ENCODE peak calls at places on chromosomes 11 and 22, in four cellular contexts. N is A549, R is K562, B is GM12878. J is an unnamed sample.

GRCh38 chr22:27113211-27114030 is 456.0 kb downstream of the MIAT start:
- DNase-seq in R (no peak), B (no peak), N (peak; percentile 87), J (peak; percentile 97)

GRCh38 chr11:21411114-21411513 is 741.7 kb downstream of the NELL1 start:
- DNase-seq in B (no peak), N (no peak), R (no peak), J (no peak)

GRCh38 chr11:386483-386882 is 7.5 kb upstream of the PKP3 start:
- DNase-seq in R (no peak), N (no peak), B (no peak), J (no peak)

GRCh38 chr11:64088159-64089026 is 52.7 kb downstream of the FLRT1 start:
- DNase-seq in N (peak; percentile 51), R (no peak), B (no peak), J (no peak)

GRCh38 chr11:6319879-6320410 is 356 bp downstream of the CAVIN3 start:
- DNase-seq in N (peak; percentile 82), R (peak; percentile 26), B (no peak), J (peak; percentile 91)

GRCh38 chr22:49764151-49764581 is 63.5 kb downstream of the BRD1 start:
- DNase-seq in B (no peak), N (no peak), R (no peak), J (no peak)

GRCh38 chr11:17591293-17591692 is 44.2 kb downstream of the OTOG start:
- DNase-seq in N (no peak), B (no peak), R (no peak), J (no peak)

GRCh38 chr11:88384004-88384677 is 46.6 kb upstream of the CTSC start:
- DNase-seq in R (no peak), B (no peak), N (peak; percentile 36), J (peak; percentile 47)

GRCh38 chr11:131767421-131767820 is 397.0 kb downstream of the NTM start:
- DNase-seq in R (no peak), B (no peak), N (no peak), J (peak; percentile 74)

GRCh38 chr11:64967376-64967775 is 4.5 kb downstream of the MAJIN start:
- DNase-seq in N (no peak), B (no peak), R (no peak), J (no peak)

GRCh38 chr11:63554901-63555218 is 8.3 kb downstream of the PLAAT2 start:
- DNase-seq in B (no peak), N (no peak), R (no peak), J (no peak)

GRCh38 chr11:76736773-76737495 is 46.2 kb upstream of the TSKU start:
- DNase-seq in R (no peak), N (no peak), B (no peak), J (no peak)

GRCh38 chr22:49094858-49095257 is 732.8 kb downstream of the BRD1 start:
- DNase-seq in R (no peak), B (no peak), N (no peak), J (no peak)

GRCh38 chr11:20881328-20882079 is 212.1 kb downstream of the NELL1 start:
- DNase-seq in N (no peak), B (no peak), R (no peak), J (no peak)

GRCh38 chr11:95912902-95913560 is 10.9 kb downstream of the MTMR2 start:
- DNase-seq in N (no peak), B (no peak), R (no peak), J (peak; percentile 68)

GRCh38 chr11:45209904-45210699 is 63.7 kb downstream of the PRDM11 start:
- DNase-seq in B (no peak), R (no peak), N (no peak), J (peak; percentile 21)

GRCh38 chr11:68003846-68004550 is at the start of gene UNC93B1:
- DNase-seq in R (peak; percentile 89), B (peak; percentile 57), N (peak; percentile 92), J (peak; percentile 76)

GRCh38 chr11:117815262-117815803 is 9.2 kb downstream of the FXYD2 start:
- DNase-seq in R (no peak), B (peak; percentile 94), N (no peak), J (no peak)

GRCh38 chr11:3105791-3106735 is 48.8 kb upstream of the CARS1 start:
- DNase-seq in B (no peak), R (no peak), N (no peak), J (no peak)

GRCh38 chr22:32589007-32589406 is 114.4 kb downstream of the FBXO7 start:
- DNase-seq in B (no peak), R (no peak), N (no peak), J (peak; percentile 11)

GRCh38 chr11:985848-986247 is 50.7 kb downstream of the MUC6 start:
- DNase-seq in B (no peak), R (no peak), N (no peak), J (no peak)

GRCh38 chr11:131760191-131760951 is 390.0 kb downstream of the NTM start:
- DNase-seq in N (no peak), B (no peak), R (no peak), J (peak; percentile 95)

GRCh38 chr11:126163074-126163700 is 48.3 kb downstream of the RPUSD4 start:
- DNase-seq in B (no peak), R (no peak), N (peak; percentile 6), J (peak; percentile 96)

GRCh38 chr11:64250875-64251721 is at the start of gene PLCB3:
- DNase-seq in B (no peak), N (no peak), R (peak; percentile 92), J (no peak)

GRCh38 chr22:30251661-30252226 is 5.2 kb upstream of the LIF start:
- DNase-seq in N (no peak), R (no peak), B (no peak), J (peak; percentile 82)

GRCh38 chr11:44751066-44751465 is 24.3 kb downstream of the TSPAN18 start:
- DNase-seq in N (no peak), R (no peak), B (no peak), J (no peak)

GRCh38 chr11:113602483-113602882 is 103.6 kb downstream of the TMPRSS5 start:
- DNase-seq in B (no peak), R (no peak), N (no peak), J (no peak)

GRCh38 chr22:20021196-20022181 is 579 bp downstream of the TANGO2 start:
- DNase-seq in N (no peak), B (no peak), R (peak; percentile 92), J (peak; percentile 54)

GRCh38 chr22:42908082-42908746 is 51.1 kb upstream of the ARFGAP3 start:
- DNase-seq in B (no peak), N (no peak), R (no peak), J (no peak)

DNA sequence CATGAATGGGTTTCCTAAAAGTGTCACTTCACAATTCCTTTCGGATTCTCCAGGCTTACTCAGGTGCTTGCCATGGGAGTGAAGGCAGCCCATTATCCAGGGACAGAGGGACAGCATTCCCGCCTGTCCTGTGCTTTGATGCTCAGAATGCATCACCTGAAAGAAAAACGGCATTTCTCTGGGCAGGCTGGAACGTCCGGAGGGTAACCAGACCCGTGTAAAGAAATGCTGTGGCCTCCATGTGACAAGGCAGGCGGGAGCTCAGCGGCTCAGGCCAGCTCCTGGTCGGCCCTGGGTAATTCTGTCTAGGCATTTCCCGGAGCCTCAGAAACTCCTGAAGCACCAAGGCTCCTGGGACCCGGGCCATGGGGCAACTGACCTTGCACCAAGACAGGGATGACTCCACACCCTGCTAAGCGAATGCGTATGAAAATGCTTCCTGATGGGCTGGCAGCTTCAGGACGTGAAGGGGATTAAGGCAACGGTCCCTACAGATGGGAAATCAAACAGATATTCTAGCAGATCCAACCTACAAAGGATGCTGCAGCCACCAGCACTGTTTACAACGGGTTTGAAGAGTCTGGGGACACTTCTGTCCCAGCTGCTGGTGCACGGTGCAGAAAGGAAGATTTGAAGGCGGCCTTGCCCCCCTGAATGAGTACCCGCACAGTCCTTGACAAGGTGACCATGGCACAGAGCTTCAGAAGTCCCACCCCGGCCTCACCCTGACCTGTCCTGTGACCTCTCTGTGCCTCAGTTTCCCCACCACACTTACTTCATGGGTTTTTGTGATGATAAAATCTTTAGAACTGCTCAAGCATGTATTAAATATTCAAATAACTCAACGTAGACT is 13.6 kb upstream of the FGF3 start:
- DNase-seq in N (no peak), R (no peak), B (no peak), J (no peak)
- TF ChIP-seq ELK1 in N (no peak), R (no peak), B (no peak), J (no peak)

GRCh38 chr22:41690476-41690875 is 1.8 kb upstream of the SNU13 start:
- DNase-seq in B (no peak), R (no peak), N (no peak), J (no peak)

GRCh38 chr22:41683616-41684015 is 5.1 kb downstream of the SNU13 start:
- DNase-seq in R (no peak), B (no peak), N (no peak), J (no peak)

GRCh38 chr22:41684194-41684593 is 4.5 kb downstream of the SNU13 start:
- DNase-seq in R (no peak), B (no peak), N (no peak), J (no peak)

GRCh38 chr22:41688365-41689211 is at the start of gene SNU13:
- DNase-seq in B (peak; percentile 73), R (peak; percentile 85), N (peak; percentile 90), J (peak; percentile 92)

GRCh38 chr22:41687901-41688364 is 734 bp downstream of the SNU13 start:
- DNase-seq in N (peak; percentile 20), B (no peak), R (peak; percentile 20), J (peak; percentile 22)
- TF ChIP-seq ELK1 in N (no peak), B (no peak), R (no peak), J (no peak)

GRCh38 chr22:45830531-45831245 is 146.3 kb downstream of the WNT7B start:
- DNase-seq in N (peak; percentile 48), B (no peak), R (no peak), J (peak; percentile 83)
- TF ChIP-seq ELK1 in N (no peak), B (no peak), R (no peak), J (no peak)

DNA sequence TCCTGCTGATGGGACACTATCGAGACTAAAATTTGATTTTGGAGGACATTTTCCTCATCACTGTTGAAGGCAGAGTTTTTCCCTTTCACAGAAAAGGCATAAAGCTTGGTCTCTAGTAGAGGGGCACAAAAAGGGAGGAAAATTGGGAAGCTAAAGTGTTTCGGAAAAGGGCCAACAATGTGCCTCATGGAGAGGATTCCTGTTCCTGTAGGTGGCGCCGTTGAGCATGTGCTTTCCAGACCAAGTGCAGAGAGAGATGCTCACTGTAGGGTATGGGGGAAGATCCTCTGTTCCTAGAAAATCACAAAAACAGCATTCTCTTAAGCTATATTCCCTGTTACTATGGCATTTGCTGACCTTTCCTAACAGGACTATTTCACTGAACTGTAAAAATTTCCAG is 18.4 kb upstream of the OR4C5 start:
- DNase-seq in N (peak; percentile 12), R (peak; percentile 1), B (no peak), J (no peak)
- TF ChIP-seq ELK1 in N (no peak), R (no peak), B (no peak), J (no peak)

DNA sequence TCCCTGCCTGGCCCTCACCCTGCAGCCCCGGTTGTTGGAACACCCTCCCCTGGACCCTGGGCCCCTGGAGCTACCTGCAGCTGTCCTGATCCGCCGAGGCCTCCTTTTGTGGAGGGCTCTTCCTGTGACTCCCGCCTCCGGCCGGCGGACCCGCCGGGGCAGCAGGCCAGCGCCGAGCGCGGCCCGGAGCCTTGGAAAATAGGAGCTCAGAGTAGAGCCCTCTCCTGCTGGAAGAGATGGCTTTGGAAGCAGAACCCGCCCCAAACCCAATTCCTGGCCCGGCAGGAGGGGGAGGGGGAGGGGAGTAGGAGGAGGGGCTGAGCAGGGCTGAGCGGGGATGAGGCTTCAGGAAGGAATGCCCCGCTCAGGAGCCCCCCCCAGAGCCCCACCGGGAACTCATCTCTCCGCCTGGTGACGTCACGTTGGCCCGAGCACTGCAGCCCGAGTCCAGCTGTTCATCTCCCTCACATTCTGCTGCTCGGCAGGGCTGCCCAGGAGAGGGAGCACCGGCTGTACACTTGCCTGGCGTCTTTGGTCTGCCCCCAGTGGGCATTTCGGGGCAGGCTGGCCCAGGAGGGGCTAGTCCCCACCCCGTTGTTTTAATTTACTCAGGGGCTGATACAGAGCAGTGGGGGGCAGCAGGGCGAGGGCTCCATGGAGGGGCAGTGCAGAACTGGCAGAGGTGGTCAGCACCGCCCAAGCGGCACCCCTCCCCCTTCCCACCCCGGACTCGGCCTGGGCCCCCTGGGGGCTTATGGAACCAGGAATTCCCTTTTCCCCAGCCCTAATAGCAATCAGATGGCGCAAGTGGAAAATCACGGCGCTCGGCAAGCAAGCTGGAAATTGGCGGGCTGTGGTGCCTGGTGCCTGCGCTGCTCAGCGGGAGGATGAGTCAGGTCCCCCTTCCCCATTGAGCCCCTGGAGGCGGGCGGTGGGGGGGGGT is at the start of gene MRGPRF:
- DNase-seq in B (no peak), R (no peak), N (peak; percentile 30), J (peak; percentile 91)
- TF ChIP-seq ELK1 in B (no peak), R (no peak), N (no peak), J (no peak)